ENCODE peak calls at places on chromosome 21, in seven cellular contexts. A, Y, P, O, F, H and M are unnamed samples.

GRCh38 chr21:27298465-27298864 is 331.6 kb upstream of the ADAMTS5 start:
- DNase-seq in F (no peak), H (no peak), Y (no peak), O (no peak), A (no peak), P (no peak), M (no peak)

GRCh38 chr21:15735409-15735808 is 5.6 kb downstream of the USP25 start:
- DNase-seq in Y (no peak), P (no peak), O (no peak), H (no peak), F (no peak), A (no peak), M (no peak)

GRCh38 chr21:33022828-33023573 is 2.7 kb upstream of the OLIG2 start:
- DNase-seq in Y (no peak), P (no peak), F (no peak), O (no peak), A (no peak), H (no peak), M (no peak)

GRCh38 chr21:20942523-20942922 is 55.7 kb upstream of the NCAM2 start:
- DNase-seq in Y (no peak), H (no peak), P (no peak), A (no peak), O (no peak), F (no peak), M (no peak)

GRCh38 chr21:46211376-46211775 is 17.2 kb downstream of the LSS start:
- DNase-seq in O (no peak), P (no peak), Y (no peak), F (no peak), A (peak; percentile 13), H (no peak), M (peak; percentile 9)

GRCh38 chr21:34592120-34592561 is 22.8 kb downstream of the RCAN1 start:
- DNase-seq in P (no peak), F (no peak), A (no peak), Y (no peak), O (no peak), H (no peak), M (peak; percentile 53)

GRCh38 chr21:29777155-29777554 is 162.6 kb downstream of the GRIK1 start:
- DNase-seq in A (no peak), O (no peak), Y (no peak), H (no peak), P (no peak), F (no peak), M (no peak)

GRCh38 chr21:38818336-38818723 is 12.6 kb downstream of the ETS2 start:
- DNase-seq in Y (no peak), P (no peak), F (no peak), H (no peak), A (no peak), O (no peak), M (no peak)

GRCh38 chr21:27759091-27759659 is 792.3 kb upstream of the ADAMTS5 start:
- DNase-seq in O (no peak), P (no peak), A (no peak), F (no peak), H (no peak), Y (peak; percentile 19), M (peak; percentile 3)

GRCh38 chr21:29860346-29860745 is 79.5 kb downstream of the GRIK1 start:
- DNase-seq in F (no peak), Y (no peak), A (no peak), P (no peak), O (no peak), H (no peak), M (no peak)

GRCh38 chr21:26715878-26716506 is 129.2 kb downstream of the ADAMTS1 start:
- DNase-seq in P (no peak), H (peak; percentile 6), Y (no peak), F (no peak), O (peak; percentile 8), A (no peak), M (peak; percentile 36)

GRCh38 chr21:33039542-33039941 is 13.8 kb downstream of the OLIG2 start:
- DNase-seq in O (no peak), Y (no peak), F (no peak), P (no peak), H (no peak), A (no peak), M (no peak)

GRCh38 chr21:16514316-16514715 is 784.5 kb downstream of the USP25 start:
- DNase-seq in O (no peak), Y (no peak), H (no peak), A (no peak), P (no peak), F (no peak), M (no peak)

GRCh38 chr21:46368533-46369285 is 44.8 kb downstream of the PCNT start:
- DNase-seq in F (no peak), P (no peak), H (no peak), O (no peak), Y (no peak), A (no peak), M (no peak)

GRCh38 chr21:18495553-18495952 is 92.0 kb upstream of the TMPRSS15 start:
- DNase-seq in A (no peak), O (no peak), P (no peak), F (no peak), H (no peak), Y (no peak), M (no peak)

GRCh38 chr21:25107708-25108107 is 499.6 kb downstream of the MRPL39 start:
- DNase-seq in Y (peak; percentile 7), F (no peak), H (no peak), O (no peak), P (no peak), A (no peak), M (no peak)

GRCh38 chr21:25801217-25802015 is 66.6 kb downstream of the GABPA start:
- DNase-seq in O (peak; percentile 24), P (peak; percentile 66), A (peak; percentile 55), H (peak; percentile 86), Y (peak; percentile 83), F (peak; percentile 30), M (peak; percentile 88)

GRCh38 chr21:14707265-14708020 is 161.3 kb upstream of the SAMSN1 start:
- DNase-seq in A (no peak), P (no peak), O (no peak), F (no peak), H (no peak), Y (no peak), M (no peak)

GRCh38 chr21:33374080-33374873 is 28.9 kb upstream of the IFNGR2 start:
- DNase-seq in F (no peak), H (peak; percentile 39), O (peak; percentile 37), Y (no peak), A (peak; percentile 44), P (peak; percentile 59), M (peak; percentile 79)

GRCh38 chr21:28447453-28447852 is 545.2 kb downstream of the LTN1 start:
- DNase-seq in H (no peak), F (no peak), Y (no peak), O (no peak), P (no peak), A (no peak), M (no peak)

GRCh38 chr21:42621828-42622199 is 31.6 kb upstream of the PDE9A start:
- DNase-seq in P (no peak), Y (no peak), H (no peak), A (no peak), O (no peak), F (no peak), M (no peak)

GRCh38 chr21:42624095-42624830 is 29.2 kb upstream of the PDE9A start:
- DNase-seq in O (no peak), H (peak; percentile 62), A (no peak), P (no peak), Y (no peak), F (no peak), M (no peak)

GRCh38 chr21:42622284-42622683 is 31.1 kb upstream of the PDE9A start:
- DNase-seq in A (no peak), F (no peak), O (no peak), Y (no peak), H (no peak), P (no peak), M (no peak)

GRCh38 chr21:42624936-42625335 is 28.5 kb upstream of the PDE9A start:
- DNase-seq in A (no peak), P (no peak), Y (no peak), F (no peak), H (no peak), O (no peak), M (no peak)

GRCh38 chr21:42623684-42624083 is 29.7 kb upstream of the PDE9A start:
- DNase-seq in O (no peak), Y (no peak), P (no peak), A (no peak), H (no peak), F (no peak), M (no peak)
- TF ChIP-seq POLR2A in O (no peak), Y (no peak), P (no peak), A (no peak), H (no peak), F (no peak), M (no peak)

GRCh38 chr21:19566975-19567374 is 1163.4 kb upstream of the TMPRSS15 start:
- DNase-seq in O (no peak), A (no peak), P (no peak), F (no peak), H (no peak), Y (no peak), M (no peak)

DNA sequence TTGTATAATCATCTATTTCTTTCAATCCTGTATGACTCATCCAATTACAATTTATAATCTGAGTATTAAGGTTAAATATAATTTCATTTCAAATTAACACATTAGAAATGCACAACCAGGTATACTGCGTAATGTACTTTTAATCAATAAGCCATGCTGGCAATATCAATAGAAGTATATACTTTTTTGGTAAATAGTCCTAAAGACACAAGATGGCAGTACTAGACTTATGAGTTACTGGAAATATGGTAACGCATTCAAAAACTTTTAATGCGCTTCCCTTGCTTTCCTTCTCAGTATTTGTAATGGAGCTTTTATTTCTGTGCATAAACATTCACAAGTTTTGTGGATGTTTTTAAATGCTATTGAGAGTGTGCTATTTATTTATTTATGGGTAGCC is 1162.0 kb upstream of the TMPRSS15 start:
- DNase-seq in A (no peak), F (no peak), O (no peak), Y (no peak), H (no peak), P (no peak), M (no peak)
- TF ChIP-seq CTCF in A (no peak), F (no peak), O (no peak), Y (no peak), H (no peak), P (no peak), M (peak; percentile 26)

GRCh38 chr21:42561742-42562141 is 48.1 kb downstream of the SLC37A1 start:
- DNase-seq in F (no peak), H (peak; percentile 13), Y (no peak), A (no peak), P (peak; percentile 81), O (peak; percentile 71), M (no peak)
- TF ChIP-seq POLR2A in F (no peak), H (no peak), Y (no peak), A (no peak), P (no peak), O (no peak), M (no peak)

DNA sequence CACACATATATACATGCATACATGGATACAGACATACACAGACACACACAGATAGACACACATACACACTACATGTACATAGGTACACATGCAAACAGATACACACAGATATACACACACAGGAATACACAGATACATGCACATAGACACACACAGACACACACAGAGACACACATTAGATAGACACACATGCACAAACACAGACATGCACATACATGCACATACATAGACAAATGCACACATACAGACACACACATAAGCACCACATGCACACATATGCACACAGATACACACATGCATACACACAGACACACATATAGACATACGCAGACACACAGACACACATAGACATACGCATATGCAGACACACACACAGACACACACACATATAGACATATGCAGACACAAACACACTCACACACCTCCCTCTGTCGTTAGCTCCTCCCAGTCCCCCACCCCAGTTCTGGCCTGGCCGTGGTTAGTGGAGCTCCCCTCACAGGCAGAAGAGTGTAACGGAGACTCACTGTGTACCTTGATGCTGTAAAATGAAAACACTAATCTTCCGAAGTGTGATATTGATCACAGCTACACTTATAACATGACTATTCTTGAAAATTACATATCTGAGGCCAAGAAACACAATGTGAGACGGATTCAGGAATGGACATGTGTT is 7.6 kb downstream of the UBASH3A start:
- DNase-seq in O (no peak), H (peak; percentile 32), P (no peak), Y (no peak), F (no peak), A (no peak), M (no peak)
- TF ChIP-seq CTCF in O (no peak), H (peak; percentile 53), P (no peak), Y (peak; percentile 69), F (no peak), A (no peak), M (no peak)